ENCODE peak calls at places on chromosomes 1 and 21, in ten cellular contexts. J is psoas muscle; U is stimulated activated CD8-positive, alpha-beta memory T cell treated with anti-CD3 and anti-CD28 coated beads, Interleukin-7, amount 100 ng/mL, for 1 hour; D is stimulated activated CD4-positive, alpha-beta T cell treated with anti-CD3 and anti-CD28 coated beads, Interleukin-2, amount 100 ng/mL, for 48 hours; X is NCI-H345; E is prostate gland; G is thoracic aorta; S is ureter; H is adipocyte; F is NCI-H1436. W is an unnamed sample.

GRCh38 chr1:111290640-111291039 is at the start of gene CHIA:
- DNase-seq in J (no peak), U (no peak), D (no peak), X (peak), E (no peak), G (no peak), S (no peak), H (no peak), F (peak), W (no peak)

GRCh38 chr21:35223480-35224156 is 174.5 kb upstream of the RUNX1 start:
- DNase-seq in J (no peak), U (no peak), D (no peak), X (peak), E (no peak), G (no peak), S (no peak), H (no peak), F (no peak), W (no peak)

GRCh38 chr1:61287014-61287413 is 204.7 kb downstream of the NFIA start:
- DNase-seq in J (no peak), U (no peak), D (no peak), X (no peak), E (no peak), G (no peak), S (no peak), H (peak), F (no peak), W (no peak)

GRCh38 chr1:6245869-6246496 is 2.0 kb downstream of the HES3 start:
- DNase-seq in J (peak), U (no peak), D (peak), X (peak), E (no peak), G (no peak), S (no peak), H (peak), F (peak), W (peak)

GRCh38 chr21:27362249-27362648 is 395.4 kb upstream of the ADAMTS5 start:
- DNase-seq in J (no peak), U (no peak), D (no peak), X (no peak), E (no peak), G (no peak), S (no peak), H (peak), F (no peak), W (no peak)

GRCh38 chr1:21590906-21591301 is 78.3 kb downstream of the RAP1GAP start:
- DNase-seq in J (no peak), U (no peak), D (no peak), X (no peak), E (no peak), G (no peak), S (no peak), H (no peak), F (no peak), W (no peak)

GRCh38 chr1:85275701-85276289 is 637 bp downstream of the BCL10 start:
- DNase-seq in J (no peak), U (no peak), D (no peak), X (no peak), E (no peak), G (no peak), S (no peak), H (peak), F (no peak), W (peak)

GRCh38 chr1:6239213-6239752 is 3.5 kb upstream of the ICMT start:
- DNase-seq in J (no peak), U (no peak), D (no peak), X (no peak), E (no peak), G (no peak), S (no peak), H (no peak), F (no peak), W (no peak)

GRCh38 chr21:45011911-45012660 is 62.3 kb upstream of the ADARB1 start:
- DNase-seq in J (peak), U (no peak), D (no peak), X (no peak), E (no peak), G (no peak), S (no peak), H (peak), F (no peak), W (peak)

W was measured in activated CD4-positive, alpha-beta T cell treated with anti-CD3 and anti-CD28 coated beads for 36 hours.